ENCODE peak calls at places on chromosomes 13 and 19, in five cellular contexts. E is GM23338, U is fibroblast of mammary gland, G is retinal pigment epithelial cell, F is H1. S is an unnamed sample.

GRCh38 chr19:339262-339887 is 5.2 kb downstream of the MIER2 start:
- DNase-seq in E (no peak), U (peak), G (peak), F (no peak), S (no peak)

GRCh38 chr19:37896142-37896541 is 10.3 kb downstream of the WDR87 start:
- DNase-seq in E (no peak), U (no peak), G (no peak), F (no peak), S (no peak)

GRCh38 chr19:13689050-13689449 is 75.3 kb upstream of the MRI1 start:
- DNase-seq in E (peak), U (peak), G (no peak), F (peak), S (no peak)

GRCh38 chr19:50152578-50152977 is 10.5 kb downstream of the IZUMO2 start:
- DNase-seq in E (no peak), U (no peak), G (no peak), F (no peak), S (no peak)

GRCh38 chr13:21738636-21739035 is 67.8 kb downstream of the FGF9 start:
- DNase-seq in E (no peak), U (no peak), G (no peak), F (no peak), S (no peak)

GRCh38 chr19:14405758-14406644 is 13.1 kb downstream of the DDX39A start:
- DNase-seq in E (peak), U (peak), G (peak), F (peak), S (peak)

GRCh38 chr13:44350775-44351504 is 22.7 kb upstream of the SERP2 start:
- DNase-seq in E (peak), U (no peak), G (no peak), F (no peak), S (no peak)

GRCh38 chr13:99307247-99307646 is at the start of gene GPR183:
- DNase-seq in E (no peak), U (no peak), G (no peak), F (no peak), S (no peak)

GRCh38 chr19:29329460-29330134 is 116.6 kb upstream of the UQCRFS1 start:
- DNase-seq in E (peak), U (no peak), G (no peak), F (peak), S (no peak)

GRCh38 chr19:15563325-15563794 is 51.7 kb upstream of the CYP4F8 start:
- DNase-seq in E (no peak), U (no peak), G (no peak), F (no peak), S (no peak)

GRCh38 chr13:89687066-89687465 is 1660.4 kb upstream of the MIR17HG start:
- DNase-seq in E (no peak), U (peak), G (no peak), F (no peak), S (no peak)

GRCh38 chr13:59360108-59360507 is 803.6 kb downstream of the DIAPH3 start:
- DNase-seq in E (peak), U (no peak), G (no peak), F (no peak), S (no peak)

GRCh38 chr19:45187421-45188100 is 9.0 kb downstream of the BLOC1S3 start:
- DNase-seq in E (peak), U (no peak), G (no peak), F (peak), S (no peak)

GRCh38 chr19:30119180-30119920 is 177.3 kb downstream of the URI1 start:
- DNase-seq in E (no peak), U (no peak), G (no peak), F (no peak), S (no peak)

GRCh38 chr19:30669329-30670010 is 297.3 kb downstream of the ZNF536 start:
- DNase-seq in E (peak), U (peak), G (no peak), F (peak), S (no peak)

GRCh38 chr13:33126909-33127607 is 110.8 kb downstream of the KL start:
- DNase-seq in E (no peak), U (peak), G (no peak), F (no peak), S (no peak)

GRCh38 chr13:21528616-21529015 is 69.5 kb upstream of the ZDHHC20 start:
- DNase-seq in E (no peak), U (peak), G (peak), F (no peak), S (peak)

GRCh38 chr19:7595466-7596133 is at the start of gene CAMSAP3:
- DNase-seq in E (peak), U (peak), G (peak), F (peak), S (no peak)

GRCh38 chr19:5038631-5039271 is 69.8 kb downstream of the KDM4B start:
- DNase-seq in E (peak), U (peak), G (no peak), F (peak), S (no peak)

GRCh38 chr19:6213266-6213595 is 66.5 kb downstream of the MLLT1 start:
- DNase-seq in E (no peak), U (no peak), G (no peak), F (no peak), S (no peak)

GRCh38 chr13:65789815-65790214 is 1440.3 kb downstream of the PCDH9 start:
- DNase-seq in E (no peak), U (peak), G (no peak), F (no peak), S (no peak)

GRCh38 chr13:87972568-87972967 is 301.4 kb downstream of the SLITRK5 start:
- DNase-seq in E (no peak), U (no peak), G (no peak), F (no peak), S (no peak)

GRCh38 chr13:39779337-39780270 is 124.1 kb downstream of the COG6 start:
- DNase-seq in E (no peak), U (peak), G (no peak), F (no peak), S (no peak)

GRCh38 chr13:30234763-30235162 is 72.6 kb downstream of the KATNAL1 start:
- DNase-seq in E (no peak), U (no peak), G (peak), F (no peak), S (peak)

GRCh38 chr19:52492991-52493470 is 34.4 kb upstream of the ZNF808 start:
- DNase-seq in E (peak), U (no peak), G (no peak), F (peak), S (no peak)

GRCh38 chr13:98791611-98792010 is 39.1 kb upstream of the SLC15A1 start:
- DNase-seq in E (no peak), U (no peak), G (no peak), F (no peak), S (no peak)

GRCh38 chr13:74206061-74206561 is 71.9 kb upstream of the KLF12 start:
- DNase-seq in E (peak), U (peak), G (no peak), F (no peak), S (peak)

GRCh38 chr13:21549633-21550032 is 54.3 kb downstream of the MICU2 start:
- DNase-seq in E (no peak), U (no peak), G (no peak), F (no peak), S (no peak)

GRCh38 chr13:74201530-74201929 is 67.3 kb upstream of the KLF12 start:
- DNase-seq in E (no peak), U (no peak), G (no peak), F (no peak), S (no peak)

GRCh38 chr19:5809053-5809452 is 4.2 kb downstream of the NRTN start:
- DNase-seq in E (no peak), U (no peak), G (no peak), F (no peak), S (no peak)

GRCh38 chr13:36385471-36385870 is 39.3 kb upstream of the SPART start:
- DNase-seq in E (no peak), U (peak), G (peak), F (no peak), S (no peak)

GRCh38 chr13:113731192-113732175 is 27.5 kb upstream of the TMEM255B start:
- DNase-seq in E (no peak), U (no peak), G (no peak), F (no peak), S (no peak)
- H3K4me3 ChIP-seq in E (no peak), U (no peak), G (no peak), F (no peak), S (no peak)

DNA sequence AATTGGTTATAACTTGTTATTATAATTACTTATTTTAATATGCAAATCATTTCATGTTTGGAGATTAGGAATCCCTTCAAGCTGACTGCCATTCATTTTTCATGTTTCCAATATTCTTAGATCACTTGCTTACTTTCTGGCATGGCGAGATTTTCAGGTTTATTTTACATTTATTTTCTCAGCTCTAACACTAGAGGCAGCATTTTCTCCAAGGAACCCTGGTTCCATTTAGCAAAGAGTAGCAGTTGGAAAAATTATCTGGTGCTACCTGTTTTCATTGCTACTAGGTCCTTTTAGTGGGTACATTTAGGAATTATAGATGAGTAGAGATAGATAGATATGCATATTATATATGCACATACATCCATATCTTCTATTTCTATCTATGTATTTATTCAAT is 90.9 kb upstream of the TRPC4 start:
- DNase-seq in E (peak), U (no peak), G (no peak), F (no peak), S (no peak)
- TF ChIP-seq CTCF in E (peak), U (peak), G (peak), F (peak), S (peak)

GRCh38 chr13:69904784-69905183 is 202.8 kb upstream of the ATXN8OS start:
- DNase-seq in E (no peak), U (no peak), G (peak), F (no peak), S (peak)
- H3K4me3 ChIP-seq in E (no peak), U (no peak), G (no peak), F (no peak), S (no peak)

GRCh38 chr19:54231077-54231931 is 8.5 kb upstream of the LILRB3 start:
- DNase-seq in E (peak), U (peak), G (no peak), F (peak), S (peak)
- TF ChIP-seq CTCF in E (peak), U (peak), G (peak), F (peak), S (peak)

DNA sequence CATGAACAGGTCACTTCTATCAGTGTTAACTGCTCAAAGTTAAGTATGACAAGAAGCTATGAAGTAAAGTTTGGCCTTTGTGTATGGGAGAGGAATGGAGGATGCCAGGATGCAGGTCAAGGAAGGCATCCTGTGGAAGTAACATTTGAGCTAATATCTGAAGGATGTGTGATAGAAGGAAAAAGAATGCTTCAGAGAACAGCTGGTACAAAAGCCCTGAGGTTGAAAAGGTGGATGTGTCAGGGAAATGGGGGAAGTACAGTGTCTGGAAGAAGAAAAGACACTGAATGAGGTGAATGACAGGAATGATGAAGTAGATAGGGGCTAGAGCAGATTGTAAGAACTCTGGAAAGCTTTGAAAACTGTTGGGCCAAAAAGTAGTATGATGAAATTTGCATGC is 67.1 kb downstream of the ZNF91 start:
- DNase-seq in E (no peak), U (no peak), G (no peak), F (no peak), S (no peak)
- H3K4me3 ChIP-seq in E (no peak), U (no peak), G (no peak), F (no peak), S (no peak)

GRCh38 chr19:11151181-11151580 is 4.4 kb downstream of the SPC24 start:
- DNase-seq in E (no peak), U (no peak), G (no peak), F (no peak), S (no peak)

GRCh38 chr19:11152318-11153062 is 3.1 kb downstream of the SPC24 start:
- DNase-seq in E (no peak), U (peak), G (peak), F (no peak), S (no peak)

GRCh38 chr19:11159598-11160001 is 4.0 kb upstream of the SPC24 start:
- DNase-seq in E (no peak), U (peak), G (no peak), F (no peak), S (no peak)

GRCh38 chr19:11154683-11155047 is 917 bp downstream of the SPC24 start:
- DNase-seq in E (no peak), U (no peak), G (no peak), F (no peak), S (no peak)

DNA sequence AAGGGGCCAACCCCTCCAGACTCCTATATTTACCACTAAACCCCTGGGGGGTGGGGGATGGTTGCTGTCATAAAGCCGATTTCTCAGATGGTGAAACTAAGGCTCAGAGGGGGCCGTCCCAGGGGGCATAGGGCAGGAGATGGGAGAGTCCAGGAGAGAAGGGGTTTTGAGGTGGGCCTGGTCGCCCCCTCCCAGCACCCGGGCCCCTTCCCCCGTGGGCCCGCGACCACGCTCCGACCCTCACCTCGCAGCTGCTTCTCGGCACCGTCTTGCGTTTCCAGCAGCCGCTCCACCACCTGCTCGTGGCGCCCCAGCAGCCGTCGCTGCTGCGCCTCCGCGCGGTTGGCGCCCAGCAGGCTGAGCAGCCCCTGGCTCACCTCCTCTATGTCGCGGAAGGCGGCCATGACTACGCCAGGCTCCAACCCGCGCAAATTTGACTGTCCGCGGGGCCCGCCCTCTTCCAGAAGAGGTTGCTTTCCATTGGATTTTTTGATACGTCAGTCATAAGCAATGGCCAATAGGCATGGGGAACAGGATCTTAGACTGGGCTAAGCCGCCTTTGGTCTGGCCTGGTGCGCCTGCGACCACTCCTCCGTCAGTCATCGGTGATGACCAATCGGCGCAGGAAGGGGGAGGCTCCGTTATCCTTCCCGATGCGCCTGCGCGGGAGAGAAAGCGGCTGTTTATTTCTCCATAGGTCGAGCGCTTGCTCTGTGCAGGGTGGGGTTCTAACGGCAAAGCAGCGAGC is at the start of gene SPC24:
- DNase-seq in E (peak), U (peak), G (peak), F (peak), S (peak)
- TF ChIP-seq CTCF in E (no peak), U (no peak), G (no peak), F (no peak), S (no peak)

GRCh38 chr13:101930331-101930730 is 471.5 kb downstream of the FGF14 start:
- DNase-seq in E (no peak), U (no peak), G (peak), F (no peak), S (no peak)
- H3K4me3 ChIP-seq in E (no peak), U (no peak), G (no peak), F (no peak), S (no peak)

GRCh38 chr19:11380653-11381534 is 3.2 kb downstream of the EPOR start:
- DNase-seq in E (peak), U (peak), G (peak), F (peak), S (peak)

GRCh38 chr19:11383706-11384048 is 437 bp downstream of the EPOR start:
- DNase-seq in E (no peak), U (no peak), G (no peak), F (no peak), S (no peak)

GRCh38 chr19:11379857-11380350 is 4.2 kb downstream of the EPOR start:
- DNase-seq in E (no peak), U (no peak), G (no peak), F (no peak), S (no peak)

GRCh38 chr19:11382898-11383705 is 1.0 kb downstream of the EPOR start:
- DNase-seq in E (peak), U (no peak), G (no peak), F (peak), S (no peak)

DNA sequence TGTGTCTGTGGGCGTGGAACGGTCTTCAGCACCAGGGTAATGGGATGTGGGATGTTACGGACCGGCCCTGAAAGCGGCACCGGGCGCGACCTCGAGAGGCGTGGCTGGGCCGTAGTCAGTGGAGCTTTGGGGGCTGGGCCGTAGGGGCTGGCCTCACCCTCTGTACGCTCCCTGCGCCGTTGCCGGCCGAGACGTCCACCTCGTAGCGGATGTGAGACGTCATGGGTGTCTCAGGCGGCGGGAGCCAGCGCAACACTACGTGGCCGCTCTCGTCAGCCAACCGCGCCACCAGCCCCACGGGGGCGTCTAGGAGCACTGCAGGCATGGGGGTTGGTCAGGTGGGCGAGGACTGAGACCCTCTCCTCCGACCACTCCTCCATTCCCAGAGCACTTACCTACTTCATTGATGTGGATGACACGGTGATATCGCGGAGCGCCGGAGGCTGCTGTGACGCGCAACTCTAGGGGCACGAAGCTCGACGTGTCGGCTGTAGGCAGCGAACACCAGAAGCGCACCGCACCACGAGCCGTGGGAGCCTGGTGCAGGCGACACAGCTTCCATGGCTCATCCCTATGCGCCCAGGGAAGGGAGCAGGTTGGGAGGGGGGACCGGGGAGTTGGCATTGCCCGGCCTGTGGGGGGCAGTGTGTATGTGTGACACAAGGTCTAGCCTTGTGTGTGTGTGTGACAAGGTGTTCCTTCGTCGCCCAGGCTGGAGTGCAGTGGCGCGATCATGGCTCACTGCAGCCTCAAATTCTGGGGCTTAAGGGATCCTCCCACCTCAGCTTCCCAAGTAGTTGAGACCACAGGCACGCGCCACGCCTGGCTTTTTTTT is 2.4 kb downstream of the EPOR start:
- DNase-seq in E (peak), U (peak), G (no peak), F (peak), S (no peak)
- TF ChIP-seq CTCF in E (peak), U (peak), G (peak), F (peak), S (no peak)

DNA sequence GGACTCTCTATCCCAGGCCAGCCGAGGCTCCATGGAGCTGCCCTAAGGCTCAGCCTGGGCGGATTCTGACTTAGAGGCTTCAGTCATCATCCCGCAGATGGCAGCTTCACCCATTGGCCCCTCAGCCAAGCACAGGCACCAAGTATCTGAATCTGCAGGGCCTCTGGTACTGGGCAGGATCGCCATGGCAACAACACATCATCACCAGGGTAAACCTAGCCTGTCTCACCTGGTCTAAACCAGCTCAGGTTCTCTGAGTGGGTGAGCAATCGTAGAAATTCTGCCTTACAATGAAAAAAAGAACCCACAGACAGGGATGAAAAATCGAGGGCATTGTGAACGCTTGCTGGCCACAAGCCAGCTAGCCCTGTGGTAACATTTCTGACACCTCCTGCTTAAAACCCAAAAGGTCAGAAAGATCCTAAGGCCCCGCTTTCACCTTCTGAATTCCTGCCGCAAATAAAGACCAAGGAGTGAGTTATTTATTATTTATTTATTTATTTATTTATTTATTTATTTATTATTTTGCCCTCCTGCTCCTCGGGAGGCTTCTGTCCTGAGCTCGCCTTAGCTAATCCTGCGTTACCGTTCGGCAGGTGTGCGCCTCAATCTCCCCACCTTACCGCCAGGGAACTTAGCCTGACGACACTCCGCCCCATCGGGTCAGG is 12.0 kb upstream of the CEACAM21 start:
- DNase-seq in E (peak), U (no peak), G (no peak), F (no peak), S (no peak)
- H3K4me3 ChIP-seq in E (peak), U (no peak), G (no peak), F (no peak), S (no peak)